ENCODE peak calls at places on chromosomes 12 and 14, in nine cellular contexts. H is amniotic epithelial cell; W is right atrium auricular region; T is fibroblast of the aortic adventitia; F is activated CD4-positive, alpha-beta T cell treated with anti-CD3 and anti-CD28 coated beads for 48 hours; Y is HFFc6; U is pancreas; I is iris pigment epithelial cell; E is foreskin fibroblast. G is an unnamed sample.

GRCh38 chr14:55170526-55170925 is 20.9 kb downstream of the DLGAP5 start:
- DNase-seq in Y (no peak), T (no peak), I (no peak), W (no peak), H (no peak), E (no peak), U (no peak), F (no peak), G (no peak)

GRCh38 chr12:39605996-39606395 is 13.6 kb downstream of the ABCD2 start:
- DNase-seq in F (no peak), E (peak), Y (no peak), H (peak), I (peak), T (no peak), W (no peak), U (no peak), G (no peak)

GRCh38 chr12:20555771-20556170 is 139.4 kb upstream of the SLCO1C1 start:
- DNase-seq in E (no peak), Y (no peak), F (no peak), H (no peak), T (no peak), I (peak), W (no peak), U (no peak), G (no peak)

GRCh38 chr14:91753501-91754128 is 21.7 kb upstream of the CATSPERB start:
- DNase-seq in W (no peak), I (no peak), H (no peak), F (no peak), Y (no peak), U (no peak), T (no peak), E (peak), G (no peak)

GRCh38 chr12:113470871-113471618 is 626 bp downstream of the LHX5 start:
- DNase-seq in I (no peak), W (no peak), Y (no peak), E (no peak), F (no peak), H (no peak), U (no peak), T (no peak), G (no peak)

GRCh38 chr14:102221026-102221425 is 81.3 kb downstream of the WDR20 start:
- DNase-seq in E (no peak), F (no peak), U (no peak), H (no peak), Y (peak), W (no peak), T (no peak), I (peak), G (no peak)

GRCh38 chr14:19771895-19772430 is 1.3 kb upstream of the OR4M1 start:
- DNase-seq in T (no peak), I (no peak), W (no peak), Y (no peak), H (no peak), E (no peak), U (no peak), F (no peak), G (no peak)

GRCh38 chr14:23861666-23862065 is 91.9 kb upstream of the DHRS4 start:
- DNase-seq in E (no peak), W (no peak), Y (no peak), F (no peak), U (peak), H (peak), T (peak), I (peak), G (no peak)

GRCh38 chr14:54533100-54533499 is 23.4 kb downstream of the CGRRF1 start:
- DNase-seq in T (no peak), H (no peak), Y (no peak), F (no peak), I (no peak), W (no peak), U (no peak), E (no peak), G (no peak)

GRCh38 chr12:38907171-38907923 is 2.0 kb upstream of the CPNE8 start:
- DNase-seq in I (no peak), W (no peak), F (no peak), E (no peak), Y (no peak), H (no peak), U (no peak), T (no peak), G (no peak)

GRCh38 chr14:92122351-92122677 is 545 bp downstream of the CPSF2 start:
- DNase-seq in F (peak), U (no peak), I (peak), Y (no peak), E (no peak), W (no peak), H (peak), T (peak), G (no peak)

GRCh38 chr14:91929700-91930099 is 17.8 kb downstream of the FBLN5 start:
- DNase-seq in T (peak), Y (no peak), H (no peak), E (no peak), I (peak), U (no peak), F (no peak), W (no peak), G (no peak)

GRCh38 chr12:54370218-54370730 is 6.0 kb upstream of the GPR84 start:
- DNase-seq in U (peak), W (peak), H (peak), E (peak), T (peak), I (peak), Y (peak), F (peak), G (no peak)

G was measured in NCI-H1092.